ENCODE peak calls at places on chromosome 5, in ten cellular contexts. One of them, this sample, is unnamed. For H3K9me3, the result is how much of the 10 kb centered on the place peaks cover.

GRCh38 chr5:122363623-122364022 is 51.6 kb downstream of the SNCAIP start:
- DNase-seq in MM.1S: no peak
- DNase-seq in esophagus squamous epithelium: no peak
- DNase-seq in ascending aorta: no peak
- DNase-seq in transverse colon: no peak
- DNase-seq in mammary epithelial cell: no peak
- DNase-seq in lung: no peak
- DNase-seq in naive thymus-derived CD4-positive, alpha-beta T cell: no peak
- DNase-seq in GM12878: no peak
- DNase-seq in endodermal cell: no peak
- DNase-seq in this sample: no peak

GRCh38 chr5:122163151-122164069 is 34.1 kb downstream of the ZNF474 start:
- DNase-seq in GM12878: no peak
- DNase-seq in MM.1S: no peak
- DNase-seq in endodermal cell: no peak
- DNase-seq in ascending aorta: peak
- DNase-seq in transverse colon: no peak
- DNase-seq in mammary epithelial cell: peak
- DNase-seq in lung: no peak
- DNase-seq in esophagus squamous epithelium: no peak
- DNase-seq in naive thymus-derived CD4-positive, alpha-beta T cell: no peak
- DNase-seq in this sample: no peak

GRCh38 chr5:101915559-101915958 is 380.5 kb downstream of the SLCO4C1 start:
- DNase-seq in endodermal cell: peak
- DNase-seq in GM12878: no peak
- DNase-seq in MM.1S: no peak
- DNase-seq in esophagus squamous epithelium: no peak
- DNase-seq in naive thymus-derived CD4-positive, alpha-beta T cell: no peak
- DNase-seq in lung: no peak
- DNase-seq in transverse colon: no peak
- DNase-seq in ascending aorta: no peak
- DNase-seq in mammary epithelial cell: no peak
- DNase-seq in this sample: no peak

GRCh38 chr5:116766470-116766947 is 191.9 kb upstream of the SEMA6A start:
- DNase-seq in esophagus squamous epithelium: no peak
- DNase-seq in transverse colon: no peak
- DNase-seq in GM12878: peak
- DNase-seq in lung: no peak
- DNase-seq in naive thymus-derived CD4-positive, alpha-beta T cell: no peak
- DNase-seq in endodermal cell: peak
- DNase-seq in MM.1S: no peak
- DNase-seq in mammary epithelial cell: peak
- DNase-seq in ascending aorta: no peak
- DNase-seq in this sample: no peak

GRCh38 chr5:174563899-174564298 is 160.5 kb upstream of the MSX2 start:
- DNase-seq in GM12878: no peak
- DNase-seq in transverse colon: no peak
- DNase-seq in naive thymus-derived CD4-positive, alpha-beta T cell: no peak
- DNase-seq in mammary epithelial cell: no peak
- DNase-seq in endodermal cell: no peak
- DNase-seq in esophagus squamous epithelium: no peak
- DNase-seq in lung: no peak
- DNase-seq in ascending aorta: no peak
- DNase-seq in MM.1S: no peak
- DNase-seq in this sample: no peak

GRCh38 chr5:90586469-90586868 is 27.9 kb downstream of the ADGRV1 start:
- DNase-seq in naive thymus-derived CD4-positive, alpha-beta T cell: no peak
- DNase-seq in GM12878: no peak
- DNase-seq in transverse colon: no peak
- DNase-seq in mammary epithelial cell: no peak
- DNase-seq in MM.1S: no peak
- DNase-seq in ascending aorta: no peak
- DNase-seq in esophagus squamous epithelium: no peak
- DNase-seq in lung: no peak
- DNase-seq in endodermal cell: no peak
- DNase-seq in this sample: no peak

GRCh38 chr5:109177227-109177626 is 232.5 kb downstream of the PJA2 start:
- DNase-seq in esophagus squamous epithelium: no peak
- DNase-seq in transverse colon: no peak
- DNase-seq in naive thymus-derived CD4-positive, alpha-beta T cell: no peak
- DNase-seq in GM12878: no peak
- DNase-seq in lung: no peak
- DNase-seq in endodermal cell: no peak
- DNase-seq in ascending aorta: no peak
- DNase-seq in MM.1S: no peak
- DNase-seq in mammary epithelial cell: no peak
- DNase-seq in this sample: no peak

GRCh38 chr5:122458278-122458872 is 146.3 kb downstream of the SNCAIP start:
- DNase-seq in lung: no peak
- DNase-seq in endodermal cell: peak
- DNase-seq in GM12878: no peak
- DNase-seq in MM.1S: peak
- DNase-seq in mammary epithelial cell: no peak
- DNase-seq in naive thymus-derived CD4-positive, alpha-beta T cell: no peak
- DNase-seq in transverse colon: no peak
- DNase-seq in ascending aorta: no peak
- DNase-seq in esophagus squamous epithelium: no peak
- DNase-seq in this sample: no peak

GRCh38 chr5:37208883-37209808 is 40.0 kb downstream of the CPLANE1 start:
- DNase-seq in MM.1S: peak
- DNase-seq in mammary epithelial cell: no peak
- DNase-seq in esophagus squamous epithelium: no peak
- DNase-seq in GM12878: no peak
- DNase-seq in lung: no peak
- DNase-seq in ascending aorta: no peak
- DNase-seq in endodermal cell: no peak
- DNase-seq in transverse colon: no peak
- DNase-seq in naive thymus-derived CD4-positive, alpha-beta T cell: no peak
- DNase-seq in this sample: no peak

GRCh38 chr5:30607301-30607700 is 586.2 kb upstream of the CDH6 start:
- DNase-seq in transverse colon: no peak
- DNase-seq in mammary epithelial cell: no peak
- DNase-seq in MM.1S: no peak
- DNase-seq in ascending aorta: no peak
- DNase-seq in GM12878: no peak
- DNase-seq in naive thymus-derived CD4-positive, alpha-beta T cell: no peak
- DNase-seq in esophagus squamous epithelium: no peak
- DNase-seq in lung: no peak
- DNase-seq in endodermal cell: no peak
- DNase-seq in this sample: no peak

GRCh38 chr5:141363952-141364660 is at the start of gene PCDHGA5:
- DNase-seq in endodermal cell: no peak
- DNase-seq in ascending aorta: no peak
- DNase-seq in transverse colon: no peak
- DNase-seq in lung: no peak
- DNase-seq in MM.1S: no peak
- DNase-seq in esophagus squamous epithelium: no peak
- DNase-seq in mammary epithelial cell: no peak
- DNase-seq in naive thymus-derived CD4-positive, alpha-beta T cell: no peak
- DNase-seq in GM12878: no peak
- DNase-seq in this sample: no peak
- H3K9me3 ChIP-seq in endodermal cell: under half
- H3K9me3 ChIP-seq in ascending aorta: half or more
- H3K9me3 ChIP-seq in transverse colon: half or more
- H3K9me3 ChIP-seq in lung: under half
- H3K9me3 ChIP-seq in MM.1S: under half
- H3K9me3 ChIP-seq in esophagus squamous epithelium: half or more
- H3K9me3 ChIP-seq in mammary epithelial cell: under half
- H3K9me3 ChIP-seq in naive thymus-derived CD4-positive, alpha-beta T cell: under half
- H3K9me3 ChIP-seq in GM12878: under half
- H3K9me3 ChIP-seq in this sample: under half

GRCh38 chr5:32173394-32174010 is 617 bp downstream of the GOLPH3 start:
- DNase-seq in transverse colon: peak
- DNase-seq in endodermal cell: peak
- DNase-seq in naive thymus-derived CD4-positive, alpha-beta T cell: no peak
- DNase-seq in GM12878: no peak
- DNase-seq in lung: peak
- DNase-seq in esophagus squamous epithelium: no peak
- DNase-seq in ascending aorta: peak
- DNase-seq in mammary epithelial cell: peak
- DNase-seq in MM.1S: peak
- DNase-seq in this sample: peak
- H3K9me3 ChIP-seq in transverse colon: under half
- H3K9me3 ChIP-seq in endodermal cell: under half
- H3K9me3 ChIP-seq in naive thymus-derived CD4-positive, alpha-beta T cell: under half
- H3K9me3 ChIP-seq in GM12878: under half
- H3K9me3 ChIP-seq in lung: under half
- H3K9me3 ChIP-seq in esophagus squamous epithelium: under half
- H3K9me3 ChIP-seq in ascending aorta: under half
- H3K9me3 ChIP-seq in mammary epithelial cell: under half
- H3K9me3 ChIP-seq in MM.1S: under half
- H3K9me3 ChIP-seq in this sample: under half

DNA sequence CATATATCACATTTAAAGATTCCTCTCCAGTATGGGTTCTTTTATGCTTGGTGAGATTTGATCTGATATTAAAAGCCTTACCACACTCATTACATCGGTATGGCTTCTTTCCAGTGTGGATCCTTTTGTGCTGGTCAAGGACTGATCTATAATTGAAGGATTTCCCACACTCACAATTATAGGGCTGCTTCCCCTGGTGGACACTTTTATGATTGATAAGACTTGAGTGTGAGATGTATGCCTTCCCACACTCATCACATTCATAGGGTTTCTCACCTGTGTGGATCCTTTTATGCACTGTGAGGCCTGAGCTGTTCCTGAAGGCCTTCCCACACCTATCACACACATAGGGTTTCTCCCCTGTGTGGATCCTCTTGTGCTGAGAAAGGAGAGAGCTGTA is 12.2 kb downstream of the ZFP62 start:
- DNase-seq in mammary epithelial cell: no peak
- DNase-seq in endodermal cell: no peak
- DNase-seq in MM.1S: no peak
- DNase-seq in esophagus squamous epithelium: no peak
- DNase-seq in naive thymus-derived CD4-positive, alpha-beta T cell: no peak
- DNase-seq in lung: no peak
- DNase-seq in transverse colon: no peak
- DNase-seq in GM12878: no peak
- DNase-seq in ascending aorta: no peak
- DNase-seq in this sample: no peak
- H3K9me3 ChIP-seq in mammary epithelial cell: under half
- H3K9me3 ChIP-seq in endodermal cell: half or more
- H3K9me3 ChIP-seq in MM.1S: under half
- H3K9me3 ChIP-seq in esophagus squamous epithelium: under half
- H3K9me3 ChIP-seq in naive thymus-derived CD4-positive, alpha-beta T cell: under half
- H3K9me3 ChIP-seq in lung: under half
- H3K9me3 ChIP-seq in transverse colon: under half
- H3K9me3 ChIP-seq in GM12878: under half
- H3K9me3 ChIP-seq in ascending aorta: half or more
- H3K9me3 ChIP-seq in this sample: under half

DNA sequence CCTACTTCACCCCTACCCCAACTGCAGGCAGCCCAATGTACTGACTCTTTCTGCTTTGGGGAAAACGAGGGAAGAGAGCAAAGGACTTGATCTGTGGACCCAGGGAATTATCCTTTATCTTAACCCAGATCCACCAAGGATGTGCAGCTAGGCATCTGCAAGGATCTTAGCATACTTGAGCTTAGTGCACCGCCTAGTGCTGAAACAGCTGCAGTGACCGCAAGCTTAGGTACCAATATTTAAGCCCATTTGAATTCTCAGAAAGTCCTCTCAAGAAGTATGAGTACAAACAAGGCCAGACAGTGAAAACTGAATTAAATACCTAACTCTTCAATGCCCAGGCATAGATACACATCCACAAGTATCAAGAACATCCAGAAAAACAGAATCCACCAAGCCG is 576.7 kb upstream of the ADAMTS16 start:
- DNase-seq in MM.1S: no peak
- DNase-seq in naive thymus-derived CD4-positive, alpha-beta T cell: no peak
- DNase-seq in ascending aorta: no peak
- DNase-seq in GM12878: no peak
- DNase-seq in esophagus squamous epithelium: no peak
- DNase-seq in endodermal cell: peak
- DNase-seq in transverse colon: no peak
- DNase-seq in mammary epithelial cell: peak
- DNase-seq in lung: no peak
- DNase-seq in this sample: no peak
- H3K9me3 ChIP-seq in MM.1S: under half
- H3K9me3 ChIP-seq in naive thymus-derived CD4-positive, alpha-beta T cell: under half
- H3K9me3 ChIP-seq in ascending aorta: under half
- H3K9me3 ChIP-seq in GM12878: under half
- H3K9me3 ChIP-seq in esophagus squamous epithelium: under half
- H3K9me3 ChIP-seq in endodermal cell: under half
- H3K9me3 ChIP-seq in transverse colon: under half
- H3K9me3 ChIP-seq in mammary epithelial cell: under half
- H3K9me3 ChIP-seq in lung: under half
- H3K9me3 ChIP-seq in this sample: under half

GRCh38 chr5:141393267-141393666 is 834 bp downstream of the PCDHGA8 start:
- DNase-seq in endodermal cell: no peak
- DNase-seq in naive thymus-derived CD4-positive, alpha-beta T cell: no peak
- DNase-seq in esophagus squamous epithelium: no peak
- DNase-seq in transverse colon: no peak
- DNase-seq in MM.1S: no peak
- DNase-seq in lung: no peak
- DNase-seq in GM12878: no peak
- DNase-seq in ascending aorta: no peak
- DNase-seq in mammary epithelial cell: no peak
- DNase-seq in this sample: no peak

GRCh38 chr5:141388661-141389060 is 1.2 kb downstream of the PCDHGB4 start:
- DNase-seq in endodermal cell: no peak
- DNase-seq in GM12878: no peak
- DNase-seq in ascending aorta: no peak
- DNase-seq in mammary epithelial cell: no peak
- DNase-seq in transverse colon: no peak
- DNase-seq in esophagus squamous epithelium: no peak
- DNase-seq in MM.1S: no peak
- DNase-seq in lung: no peak
- DNase-seq in naive thymus-derived CD4-positive, alpha-beta T cell: no peak
- DNase-seq in this sample: no peak

GRCh38 chr5:141389153-141390042 is 1.9 kb downstream of the PCDHGB4 start:
- DNase-seq in ascending aorta: no peak
- DNase-seq in esophagus squamous epithelium: no peak
- DNase-seq in naive thymus-derived CD4-positive, alpha-beta T cell: no peak
- DNase-seq in transverse colon: no peak
- DNase-seq in mammary epithelial cell: no peak
- DNase-seq in MM.1S: no peak
- DNase-seq in endodermal cell: no peak
- DNase-seq in lung: no peak
- DNase-seq in GM12878: no peak
- DNase-seq in this sample: no peak

GRCh38 chr5:141398608-141399007 is 861 bp downstream of the PCDHGB5 start:
- DNase-seq in GM12878: no peak
- DNase-seq in ascending aorta: no peak
- DNase-seq in transverse colon: no peak
- DNase-seq in endodermal cell: no peak
- DNase-seq in MM.1S: no peak
- DNase-seq in naive thymus-derived CD4-positive, alpha-beta T cell: no peak
- DNase-seq in mammary epithelial cell: no peak
- DNase-seq in lung: no peak
- DNase-seq in esophagus squamous epithelium: no peak
- DNase-seq in this sample: no peak

GRCh38 chr5:141392429-141393198 is at the start of gene PCDHGA8:
- DNase-seq in esophagus squamous epithelium: no peak
- DNase-seq in mammary epithelial cell: no peak
- DNase-seq in naive thymus-derived CD4-positive, alpha-beta T cell: no peak
- DNase-seq in MM.1S: peak
- DNase-seq in transverse colon: no peak
- DNase-seq in lung: no peak
- DNase-seq in endodermal cell: no peak
- DNase-seq in ascending aorta: no peak
- DNase-seq in GM12878: no peak
- DNase-seq in this sample: no peak
- H3K9me3 ChIP-seq in esophagus squamous epithelium: half or more
- H3K9me3 ChIP-seq in mammary epithelial cell: under half
- H3K9me3 ChIP-seq in naive thymus-derived CD4-positive, alpha-beta T cell: under half
- H3K9me3 ChIP-seq in MM.1S: under half
- H3K9me3 ChIP-seq in transverse colon: half or more
- H3K9me3 ChIP-seq in lung: under half
- H3K9me3 ChIP-seq in endodermal cell: half or more
- H3K9me3 ChIP-seq in ascending aorta: half or more
- H3K9me3 ChIP-seq in GM12878: under half
- H3K9me3 ChIP-seq in this sample: under half

GRCh38 chr5:154881986-154882385 is 23.6 kb downstream of the CNOT8 start:
- DNase-seq in ascending aorta: no peak
- DNase-seq in mammary epithelial cell: no peak
- DNase-seq in endodermal cell: no peak
- DNase-seq in transverse colon: no peak
- DNase-seq in MM.1S: no peak
- DNase-seq in esophagus squamous epithelium: no peak
- DNase-seq in GM12878: no peak
- DNase-seq in naive thymus-derived CD4-positive, alpha-beta T cell: no peak
- DNase-seq in lung: no peak
- DNase-seq in this sample: no peak
- H3K9me3 ChIP-seq in ascending aorta: under half
- H3K9me3 ChIP-seq in mammary epithelial cell: under half
- H3K9me3 ChIP-seq in endodermal cell: half or more
- H3K9me3 ChIP-seq in transverse colon: under half
- H3K9me3 ChIP-seq in MM.1S: under half
- H3K9me3 ChIP-seq in esophagus squamous epithelium: half or more
- H3K9me3 ChIP-seq in GM12878: under half
- H3K9me3 ChIP-seq in naive thymus-derived CD4-positive, alpha-beta T cell: under half
- H3K9me3 ChIP-seq in lung: under half
- H3K9me3 ChIP-seq in this sample: under half

This sample was measured in T-helper 17 cell.